ENCODE peak calls at places on chromosomes 2 and 18, in six cellular contexts. B is HTR-8/SVneo, K is dermis blood vessel endothelial cell, Q is M059J, E is activated gamma-delta T cell treated with Interleukin-2 at 50 U/mL for 16 hours, C is OCI-LY7. D is an unnamed sample.

GRCh38 chr2:158967731-158968395 is 577 bp upstream of the TANC1 start:
- DNase-seq in B (peak), K (peak), Q (peak), E (no peak), C (no peak), D (no peak)

GRCh38 chr2:80246449-80247025 is 58.0 kb downstream of the LRRTM1 start:
- DNase-seq in B (no peak), K (no peak), Q (no peak), E (no peak), C (no peak), D (no peak)

GRCh38 chr2:128797533-128797932 is 478.9 kb upstream of the HS6ST1 start:
- DNase-seq in B (no peak), K (no peak), Q (no peak), E (no peak), C (no peak), D (no peak)

GRCh38 chr2:15122915-15123314 is 438.2 kb downstream of the NBAS start:
- DNase-seq in B (no peak), K (no peak), Q (no peak), E (no peak), C (no peak), D (no peak)

GRCh38 chr2:108288534-108289106 is at the start of gene SULT1C2:
- DNase-seq in B (peak), K (no peak), Q (no peak), E (no peak), C (no peak), D (no peak)

GRCh38 chr2:8548871-8549221 is 133.0 kb upstream of the ID2 start:
- DNase-seq in B (no peak), K (no peak), Q (no peak), E (no peak), C (no peak), D (no peak)

GRCh38 chr2:225041210-225041870 is 928 bp downstream of the DOCK10 start:
- DNase-seq in B (peak), K (peak), Q (peak), E (peak), C (peak), D (peak)

GRCh38 chr2:30662268-30663131 is 144.7 kb downstream of the CAPN13 start:
- DNase-seq in B (no peak), K (peak), Q (peak), E (no peak), C (no peak), D (no peak)

GRCh38 chr2:197184959-197185586 is 125.5 kb downstream of the ANKRD44 start:
- DNase-seq in B (no peak), K (peak), Q (peak), E (no peak), C (no peak), D (no peak)

GRCh38 chr2:239770240-239770639 is 254.9 kb downstream of the NDUFA10 start:
- DNase-seq in B (no peak), K (no peak), Q (no peak), E (no peak), C (no peak), D (no peak)

GRCh38 chr2:23753291-23754006 is 173.5 kb downstream of the ATAD2B start:
- DNase-seq in B (no peak), K (no peak), Q (peak), E (no peak), C (no peak), D (no peak)

GRCh38 chr18:58363767-58364540 is 264.9 kb downstream of the ALPK2 start:
- DNase-seq in B (no peak), K (no peak), Q (peak), E (no peak), C (no peak), D (no peak)

GRCh38 chr2:121132054-121132453 is 152.9 kb downstream of the TFCP2L1 start:
- DNase-seq in B (no peak), K (no peak), Q (no peak), E (no peak), C (no peak), D (no peak)

GRCh38 chr18:47883771-47884413 is 46.6 kb downstream of the SMAD2 start:
- DNase-seq in B (no peak), K (peak), Q (peak), E (no peak), C (no peak), D (no peak)

D was measured in CD4-positive, alpha-beta memory T cell.